ENCODE peak calls at places on chromosomes 11 and 22, in eight cellular contexts. P is lower lobe of right lung; M is upper lobe of right lung; O is Calu3; D is NB4; X is epithelial cell of prostate; A is activated CD8-positive, alpha-beta memory T cell treated with anti-CD3 and anti-CD28 coated beads, Interleukin-2, amount 50 U/mL, for 4 hours; T is GM12865. R is an unnamed sample.

GRCh38 chr11:82458777-82459176 is 274.9 kb downstream of the FAM181B start:
- DNase-seq in O (no peak), X (no peak), P (no peak), M (no peak), T (no peak), A (no peak), D (no peak), R (no peak)

GRCh38 chr11:74634537-74634936 is 42.2 kb downstream of the POLD3 start:
- DNase-seq in M (no peak), X (peak; percentile 87), A (no peak), T (no peak), P (no peak), O (peak; percentile 36), D (peak; percentile 10), R (peak; percentile 15)

GRCh38 chr11:69674267-69674885 is 777 bp downstream of the LTO1 start:
- DNase-seq in X (no peak), A (peak; percentile 27), T (peak; percentile 16), D (peak; percentile 56), O (no peak), M (peak; percentile 66), P (no peak), R (no peak)

GRCh38 chr11:114040706-114041211 is 18.8 kb upstream of the ZBTB16 start:
- DNase-seq in A (no peak), T (no peak), P (no peak), M (no peak), X (no peak), D (no peak), O (no peak), R (no peak)

GRCh38 chr11:132361011-132361550 is 990.7 kb downstream of the NTM start:
- DNase-seq in M (no peak), P (no peak), O (no peak), T (peak; percentile 50), D (no peak), A (no peak), X (no peak), R (no peak)

GRCh38 chr11:102798012-102798746 is at the start of gene MMP1:
- DNase-seq in A (no peak), O (no peak), P (no peak), M (no peak), T (no peak), X (no peak), D (no peak), R (peak; percentile 26)

GRCh38 chr22:24355574-24355973 is 71.8 kb upstream of the ADORA2A start:
- DNase-seq in T (no peak), X (no peak), D (peak; percentile 80), M (no peak), P (no peak), A (no peak), O (no peak), R (no peak)

GRCh38 chr11:73566977-73567755 is 30.7 kb downstream of the FAM168A start:
- DNase-seq in M (no peak), O (no peak), X (no peak), D (no peak), T (no peak), P (no peak), A (no peak), R (no peak)

GRCh38 chr11:41392591-41392990 is 66.9 kb downstream of the LRRC4C start:
- DNase-seq in P (no peak), A (no peak), X (no peak), T (no peak), D (no peak), O (no peak), M (no peak), R (no peak)

GRCh38 chr11:114179234-114179941 is 116.8 kb upstream of the NNMT start:
- DNase-seq in D (no peak), O (no peak), M (peak; percentile 80), A (no peak), T (no peak), X (no peak), P (peak; percentile 84), R (no peak)

R was measured in SW 1271.